ENCODE peak calls at places on chromosomes 2 and 18, in five cellular contexts. Q is RWPE2, N is SJSA1, K is colonic mucosa, O is foreskin keratinocyte. S is an unnamed sample. For H3K4me1, the result is how much of the 10 kb centered on the place peaks cover.

GRCh38 chr2:66095820-66096219 is 339.1 kb upstream of the MEIS1 start:
- DNase-seq in K (no peak), N (no peak), O (no peak), Q (no peak), S (no peak)

GRCh38 chr2:50143822-50144575 is 887.9 kb downstream of the NRXN1 start:
- DNase-seq in O (peak), Q (no peak), N (peak), K (no peak), S (peak)

GRCh38 chr2:71067567-71068217 is 756 bp upstream of the NAGK start:
- DNase-seq in N (no peak), O (no peak), K (no peak), Q (no peak), S (no peak)

GRCh38 chr18:50011813-50012445 is 183.0 kb downstream of the MYO5B start:
- DNase-seq in N (no peak), K (no peak), O (peak), Q (no peak), S (no peak)

GRCh38 chr18:63161728-63162195 is 157.8 kb downstream of the BCL2 start:
- DNase-seq in K (peak), O (peak), N (peak), Q (no peak), S (peak)

GRCh38 chr18:2027026-2027425 is 544.3 kb downstream of the METTL4 start:
- DNase-seq in O (no peak), N (no peak), Q (no peak), K (no peak), S (no peak)

GRCh38 chr18:5488844-5489243 is 55.0 kb downstream of the EPB41L3 start:
- DNase-seq in K (no peak), Q (no peak), N (no peak), O (no peak), S (no peak)

GRCh38 chr18:70419526-70419925 is 130.7 kb downstream of the SOCS6 start:
- DNase-seq in K (no peak), Q (no peak), N (no peak), O (no peak), S (peak)

GRCh38 chr2:30695749-30696148 is 111.5 kb downstream of the CAPN13 start:
- DNase-seq in Q (no peak), O (no peak), K (no peak), N (no peak), S (no peak)

GRCh38 chr2:159710601-159711180 is 1.6 kb upstream of the MARCHF7 start:
- DNase-seq in O (peak), Q (no peak), K (no peak), N (peak), S (peak)

GRCh38 chr2:191486584-191487320 is 191.2 kb upstream of the NABP1 start:
- DNase-seq in Q (peak), N (peak), O (peak), K (peak), S (peak)

GRCh38 chr2:98701230-98701629 is 29.7 kb downstream of the MGAT4A start:
- DNase-seq in Q (no peak), N (no peak), K (no peak), O (no peak), S (peak)

GRCh38 chr2:204453730-204454167 is 91.5 kb upstream of the PARD3B start:
- DNase-seq in K (peak), N (peak), O (no peak), Q (no peak), S (peak)

GRCh38 chr2:84388133-84388532 is 70.9 kb downstream of the SUCLG1 start:
- DNase-seq in K (no peak), Q (no peak), O (no peak), N (no peak), S (no peak)

GRCh38 chr18:48788378-48788777 is 162.4 kb downstream of the SMAD7 start:
- DNase-seq in N (no peak), Q (peak), O (no peak), K (no peak), S (peak)

GRCh38 chr2:229350117-229350805 is 79.2 kb upstream of the PID1 start:
- DNase-seq in O (peak), Q (no peak), K (no peak), N (no peak), S (no peak)

GRCh38 chr18:5238371-5238758 is 41.3 kb upstream of the AKAIN1 start:
- DNase-seq in Q (no peak), O (no peak), K (peak), N (no peak), S (peak)

GRCh38 chr18:11002796-11003195 is 146.6 kb downstream of the PIEZO2 start:
- DNase-seq in N (no peak), O (no peak), K (no peak), Q (no peak), S (no peak)

GRCh38 chr18:32258558-32259204 is 68.8 kb downstream of the MEP1B start:
- DNase-seq in N (no peak), Q (no peak), K (no peak), O (no peak), S (no peak)

GRCh38 chr2:219475697-219476604 is 22.7 kb upstream of the GMPPA start:
- DNase-seq in O (no peak), Q (no peak), K (peak), N (peak), S (peak)

GRCh38 chr2:128469203-128469602 is 150.5 kb upstream of the HS6ST1 start:
- DNase-seq in K (peak), Q (no peak), N (no peak), O (no peak), S (no peak)

GRCh38 chr2:226903179-226903578 is 67.3 kb downstream of the RHBDD1 start:
- DNase-seq in Q (no peak), N (peak), O (peak), K (no peak), S (no peak)

GRCh38 chr2:186308347-186308746 is 177.7 kb upstream of the ZC3H15 start:
- DNase-seq in N (no peak), Q (no peak), K (no peak), O (peak), S (no peak)

GRCh38 chr18:79626905-79627749 is 52.5 kb upstream of the CTDP1 start:
- DNase-seq in N (no peak), K (no peak), Q (no peak), O (no peak), S (no peak)

GRCh38 chr2:185644828-185645227 is 93.8 kb upstream of the FSIP2 start:
- DNase-seq in Q (no peak), O (no peak), K (no peak), N (no peak), S (no peak)

GRCh38 chr2:156309106-156309505 is 23.4 kb downstream of the NR4A2 start:
- DNase-seq in N (no peak), Q (no peak), O (peak), K (no peak), S (no peak)

GRCh38 chr2:45004569-45005181 is 4.6 kb downstream of the SIX2 start:
- DNase-seq in K (no peak), O (no peak), N (no peak), Q (no peak), S (no peak)

GRCh38 chr2:152335851-152336102 is 803 bp downstream of the FMNL2 start:
- DNase-seq in K (peak), O (peak), Q (no peak), N (no peak), S (no peak)

GRCh38 chr2:240595381-240596079 is 9.0 kb downstream of the CAPN10 start:
- DNase-seq in Q (peak), N (no peak), K (peak), O (no peak), S (peak)

GRCh38 chr18:77008006-77008405 is 124.6 kb downstream of the MBP start:
- DNase-seq in Q (no peak), N (no peak), K (no peak), O (no peak), S (no peak)

GRCh38 chr2:69694894-69695849 is 46.8 kb upstream of the ANXA4 start:
- DNase-seq in Q (no peak), N (peak), O (peak), K (no peak), S (no peak)

GRCh38 chr18:33854086-33854826 is 276.2 kb downstream of the ASXL3 start:
- DNase-seq in K (no peak), O (no peak), Q (no peak), N (no peak), S (no peak)

GRCh38 chr2:121809607-121810006 is 54.2 kb downstream of the TSN start:
- DNase-seq in K (no peak), N (no peak), Q (no peak), O (no peak), S (no peak)

GRCh38 chr18:68660355-68661183 is 54.3 kb downstream of the TMX3 start:
- DNase-seq in Q (no peak), N (peak), K (no peak), O (peak), S (peak)

GRCh38 chr2:188798159-188798558 is 176.0 kb upstream of the COL3A1 start:
- DNase-seq in O (no peak), Q (no peak), K (no peak), N (peak), S (no peak)

DNA sequence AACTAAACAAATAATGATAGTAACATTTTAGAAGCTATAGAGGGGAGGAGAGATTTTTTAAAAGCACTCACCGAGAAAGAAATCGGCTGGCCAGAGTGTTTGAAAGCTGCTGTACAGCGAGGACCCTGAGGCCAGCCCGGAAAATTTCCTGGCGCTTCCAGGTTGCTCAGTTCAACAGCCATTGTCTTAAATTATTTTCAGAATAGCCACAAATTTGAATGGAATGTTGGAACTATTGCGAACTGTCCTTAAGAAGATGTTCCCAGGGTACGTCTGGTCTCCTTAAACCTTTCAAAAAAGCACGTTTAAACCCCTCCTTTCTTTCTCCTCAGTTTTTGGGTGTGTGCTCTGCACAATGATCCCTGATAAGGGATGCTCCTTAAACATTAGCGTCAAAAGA is 14.4 kb upstream of the LPIN2 start:
- DNase-seq in K (no peak), Q (no peak), N (peak), O (no peak), S (no peak)
- H3K4me1 ChIP-seq in K (under half), Q (under half), N (under half), O (under half), S (under half)

GRCh38 chr2:161107265-161107664 is 53.0 kb upstream of the TANK start:
- DNase-seq in N (no peak), O (no peak), K (no peak), Q (no peak), S (no peak)
- H3K4me1 ChIP-seq in N (under half), O (under half), K (under half), Q (under half), S (under half)

GRCh38 chr2:134310450-134311079 is 56.7 kb downstream of the MGAT5 start:
- DNase-seq in N (no peak), O (no peak), K (no peak), Q (no peak), S (no peak)
- H3K4me1 ChIP-seq in N (under half), O (under half), K (under half), Q (under half), S (under half)

DNA sequence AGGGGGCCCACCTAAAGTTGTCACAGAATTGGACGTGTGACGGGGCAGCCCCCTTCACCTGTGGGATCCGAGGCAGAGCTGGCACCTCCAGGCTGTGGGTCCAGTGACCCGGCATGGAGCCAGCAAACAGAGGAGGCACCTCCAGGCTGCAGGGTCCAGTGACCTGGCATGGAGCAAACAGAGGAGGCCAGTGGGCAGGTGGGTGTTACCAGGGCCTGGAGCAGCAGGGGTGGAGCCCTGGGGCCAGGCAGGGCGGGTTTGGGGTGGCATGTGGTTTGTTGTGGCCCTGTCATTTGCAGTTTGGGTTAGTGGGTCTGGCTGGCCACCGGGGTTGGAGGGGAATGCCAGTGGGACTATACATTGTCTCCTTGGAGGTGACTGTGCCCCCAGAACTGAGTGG is 68.2 kb downstream of the HPCAL1 start:
- DNase-seq in O (no peak), K (no peak), N (no peak), Q (peak), S (no peak)
- H3K4me1 ChIP-seq in O (under half), K (under half), N (under half), Q (under half), S (under half)

GRCh38 chr18:44826418-44827259 is 146.0 kb downstream of the SETBP1 start:
- DNase-seq in N (peak), K (peak), O (peak), Q (no peak), S (peak)
- H3K4me1 ChIP-seq in N (half or more), K (under half), O (under half), Q (under half), S (under half)

DNA sequence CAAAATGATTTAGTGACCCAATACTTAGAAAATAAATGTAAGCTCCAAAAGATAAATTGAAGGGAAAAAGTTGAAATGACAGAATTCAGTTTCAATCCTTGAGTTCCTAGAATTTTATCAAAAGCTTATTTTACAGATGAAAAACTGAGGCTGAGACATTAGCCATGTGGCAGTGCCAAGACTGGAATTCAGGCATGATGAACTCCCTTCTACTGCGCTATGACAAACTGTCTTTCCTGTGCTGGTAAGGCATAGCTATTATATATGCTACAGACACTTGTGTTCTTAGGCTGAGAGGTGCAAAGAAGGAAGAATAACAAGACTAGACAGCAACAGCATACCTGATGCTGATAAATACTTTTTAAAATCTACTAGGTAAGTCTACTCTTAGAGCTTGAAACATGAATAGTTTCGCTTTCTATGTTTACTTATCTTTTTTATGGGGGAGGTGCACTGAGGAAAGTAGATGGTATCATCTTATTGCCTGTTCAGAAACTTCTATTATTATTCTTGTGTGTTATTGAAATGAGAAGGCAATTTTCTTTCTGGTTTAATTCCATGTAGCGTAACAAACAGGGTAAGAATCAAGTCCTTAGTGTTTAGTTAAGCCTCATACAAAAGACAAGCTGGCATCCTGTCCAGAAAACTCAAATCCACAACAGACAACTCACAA is 1.8 kb downstream of the TTC32 start:
- DNase-seq in K (no peak), N (peak), O (no peak), Q (no peak), S (peak)
- H3K4me1 ChIP-seq in K (under half), N (under half), O (under half), Q (under half), S (under half)

GRCh38 chr2:172249986-172250385 is 147.3 kb upstream of the DLX2 start:
- DNase-seq in O (peak), K (no peak), N (peak), Q (no peak), S (no peak)

GRCh38 chr2:172253190-172254052 is 150.7 kb upstream of the DLX2 start:
- DNase-seq in K (peak), N (peak), Q (peak), O (peak), S (peak)

GRCh38 chr2:172251231-172251630 is 148.5 kb upstream of the DLX2 start:
- DNase-seq in O (peak), K (no peak), N (peak), Q (no peak), S (no peak)

GRCh38 chr2:172250801-172251200 is 148.1 kb upstream of the DLX2 start:
- DNase-seq in O (no peak), N (no peak), Q (no peak), K (no peak), S (no peak)

DNA sequence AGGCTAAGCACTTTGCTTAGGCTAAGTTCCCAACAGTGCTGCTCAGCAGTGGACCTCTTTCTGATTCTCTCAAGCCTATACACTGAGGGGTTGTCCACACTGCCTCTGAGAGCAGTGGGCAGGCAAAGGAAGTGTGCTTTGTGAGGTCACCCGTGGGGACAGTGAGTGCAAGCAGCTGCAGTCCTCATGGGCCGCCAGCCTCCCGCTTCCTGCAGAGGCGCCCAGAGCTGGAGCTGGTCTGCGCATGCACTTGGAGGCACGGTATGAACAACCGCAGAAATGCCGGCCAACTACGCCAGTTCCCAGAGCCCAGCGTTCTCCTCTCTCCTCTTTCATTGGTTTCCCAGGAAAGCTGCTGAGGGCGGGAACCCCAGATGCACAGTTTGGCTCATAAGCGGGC is 149.5 kb upstream of the DLX2 start:
- DNase-seq in O (no peak), Q (no peak), N (no peak), K (no peak), S (no peak)
- H3K4me1 ChIP-seq in O (half or more), Q (half or more), N (half or more), K (under half), S (under half)

DNA sequence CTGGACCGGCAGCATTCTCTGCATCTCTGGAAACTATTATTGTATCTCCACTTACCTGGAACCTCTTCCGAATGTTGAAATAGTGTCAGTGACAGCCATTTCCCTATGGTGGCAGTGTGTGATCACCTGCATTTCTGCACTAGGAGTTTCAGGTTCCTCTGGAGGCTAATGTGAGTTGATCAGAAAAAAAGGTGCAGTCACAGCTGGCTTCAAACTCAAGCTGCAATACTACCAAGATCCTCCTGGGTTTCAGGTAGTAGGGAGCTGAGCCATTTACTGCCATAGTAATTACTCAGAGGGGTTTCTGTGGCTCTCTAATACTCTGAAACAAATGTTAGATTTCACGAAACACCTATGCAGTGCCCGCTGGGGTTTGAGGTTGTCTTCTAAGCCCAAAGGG is 183.5 kb upstream of the OSR1 start:
- DNase-seq in Q (no peak), K (no peak), N (no peak), O (no peak), S (no peak)
- H3K4me1 ChIP-seq in Q (half or more), K (under half), N (under half), O (under half), S (under half)

S was measured in small intestine.